ENCODE peak calls at places on chromosomes 1 and 21, in six cellular contexts. D, J, M, B, G and H are unnamed samples.
A peak's percentile ranks its signal among the peaks of the same experiment; 100 is the strongest.

GRCh38 chr1:112457241-112457640 is 51.5 kb upstream of the WNT2B start:
- DNase-seq in D (no peak), J (no peak), M (no peak), B (no peak), G (no peak), H (peak; percentile 82)

GRCh38 chr1:27862671-27863551 is 9.4 kb upstream of the THEMIS2 start:
- DNase-seq in D (peak; percentile 97), J (peak; percentile 41), M (peak; percentile 99), B (peak; percentile 52), G (peak; percentile 45), H (peak; percentile 100)

GRCh38 chr1:106456832-106457231 is 599.6 kb upstream of the PRMT6 start:
- DNase-seq in D (no peak), J (no peak), M (no peak), B (no peak), G (no peak), H (no peak)

GRCh38 chr1:226945106-226945857 is 5.2 kb downstream of the COQ8A start:
- DNase-seq in D (no peak), J (no peak), M (no peak), B (peak; percentile 96), G (peak; percentile 84), H (no peak)

GRCh38 chr1:205444931-205445652 is 10.8 kb downstream of the BLACAT1 start:
- DNase-seq in D (no peak), J (peak; percentile 71), M (peak; percentile 9), B (peak; percentile 43), G (peak; percentile 35), H (no peak)

GRCh38 chr1:70353641-70354331 is 736 bp downstream of the ANKRD13C start:
- DNase-seq in D (no peak), J (no peak), M (peak; percentile 78), B (no peak), G (no peak), H (peak; percentile 66)

GRCh38 chr1:102879439-102879993 is 228.8 kb downstream of the COL11A1 start:
- DNase-seq in D (no peak), J (no peak), M (peak; percentile 83), B (no peak), G (no peak), H (peak; percentile 80)

GRCh38 chr1:42333662-42334239 is 1.3 kb downstream of the FOXJ3 start:
- DNase-seq in D (no peak), J (no peak), M (peak; percentile 4), B (no peak), G (no peak), H (peak; percentile 30)

GRCh38 chr1:213492161-213493041 is 441.4 kb downstream of the RPS6KC1 start:
- DNase-seq in D (no peak), J (no peak), M (no peak), B (no peak), G (no peak), H (no peak)

GRCh38 chr1:193957556-193958095 is 771.2 kb upstream of the B3GALT2 start:
- DNase-seq in D (no peak), J (no peak), M (no peak), B (no peak), G (no peak), H (no peak)

GRCh38 chr1:230976825-230977747 is 1.6 kb downstream of the TTC13 start:
- DNase-seq in D (no peak), J (no peak), M (no peak), B (no peak), G (no peak), H (no peak)

DNA sequence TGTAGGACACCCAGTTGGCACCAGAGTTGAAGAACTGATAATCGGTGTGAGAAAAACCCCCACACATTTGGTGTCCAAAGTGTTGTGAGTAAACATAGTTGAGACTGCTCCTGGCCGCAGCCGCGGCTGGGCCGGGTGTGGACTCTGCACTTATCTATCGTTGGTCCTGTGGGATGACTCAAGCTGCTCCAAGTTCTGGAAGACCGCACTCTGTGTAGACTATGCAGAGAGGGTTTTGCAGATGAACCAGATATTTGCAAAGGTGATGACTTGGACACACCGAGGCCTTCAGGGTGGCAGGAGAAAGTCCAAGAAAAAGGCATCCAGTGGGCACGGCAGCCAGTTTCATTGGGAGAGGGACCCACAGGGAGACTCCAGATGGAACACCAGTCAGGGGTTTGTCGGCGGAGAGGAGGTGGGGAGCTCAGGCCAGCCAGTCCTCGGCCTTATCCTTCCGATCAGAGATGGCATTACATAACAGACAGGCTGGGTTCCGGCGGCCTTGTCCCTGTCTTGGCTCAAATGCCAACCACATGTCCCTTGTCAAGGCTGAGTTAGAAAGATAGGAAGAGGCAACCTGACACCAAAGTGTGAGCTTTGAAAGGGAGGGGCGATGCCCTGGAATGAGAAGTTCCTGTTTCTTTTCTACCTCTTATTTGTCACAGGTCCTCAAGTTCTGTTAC is 21.1 kb downstream of the C2CD2 start:
- DNase-seq in D (no peak), J (no peak), M (peak; percentile 54), B (no peak), G (no peak), H (peak; percentile 88)
- H3K4me3 ChIP-seq in D (no peak overlapping the region), J (peak overlapping the region; percentile 60), M (no peak overlapping the region), B (no peak overlapping the region), G (no peak overlapping the region), H (no peak overlapping the region)

GRCh38 chr1:36134805-36135339 is 9.8 kb upstream of the COL8A2 start:
- DNase-seq in D (no peak), J (peak; percentile 45), M (peak; percentile 67), B (peak; percentile 48), G (peak; percentile 45), H (peak; percentile 58)
- TF ChIP-seq CTCF in D (peak; percentile 79), J (peak; percentile 42), M (peak; percentile 79), B (peak; percentile 45), G (peak; percentile 61), H (peak; percentile 71)

GRCh38 chr1:9826087-9826486 is 2.3 kb upstream of the CLSTN1 start:
- DNase-seq in D (no peak), J (no peak), M (no peak), B (no peak), G (no peak), H (no peak)
- H3K4me3 ChIP-seq in D (no peak overlapping the region), J (no peak overlapping the region), M (no peak overlapping the region), B (no peak overlapping the region), G (no peak overlapping the region), H (no peak overlapping the region)

GRCh38 chr1:114764689-114765088 is 6.9 kb upstream of the CSDE1 start:
- DNase-seq in D (no peak), J (no peak), M (no peak), B (no peak), G (no peak), H (no peak)
- TF ChIP-seq CTCF in D (no peak), J (no peak), M (peak; percentile 6), B (no peak), G (no peak), H (peak; percentile 14)

GRCh38 chr1:211515090-211516023 is 23.4 kb upstream of the RD3 start:
- DNase-seq in D (peak; percentile 4), J (peak; percentile 45), M (peak; percentile 68), B (peak; percentile 96), G (peak; percentile 94), H (peak; percentile 53)

GRCh38 chr1:211517006-211517405 is 25.0 kb upstream of the RD3 start:
- DNase-seq in D (no peak), J (no peak), M (no peak), B (no peak), G (peak; percentile 77), H (no peak)

GRCh38 chr1:211511030-211511429 is 19.1 kb upstream of the RD3 start:
- DNase-seq in D (no peak), J (no peak), M (no peak), B (no peak), G (no peak), H (no peak)

GRCh38 chr1:211511947-211512346 is 20.0 kb upstream of the RD3 start:
- DNase-seq in D (no peak), J (no peak), M (no peak), B (no peak), G (no peak), H (peak; percentile 66)

GRCh38 chr1:211514030-211514754 is 22.2 kb upstream of the RD3 start:
- DNase-seq in D (peak; percentile 25), J (peak; percentile 60), M (peak; percentile 83), B (peak; percentile 86), G (peak; percentile 89), H (peak; percentile 87)
- H3K4me3 ChIP-seq in D (no peak overlapping the region), J (peak overlapping the region; percentile 41), M (no peak overlapping the region), B (no peak overlapping the region), G (no peak overlapping the region), H (no peak overlapping the region)

DNA sequence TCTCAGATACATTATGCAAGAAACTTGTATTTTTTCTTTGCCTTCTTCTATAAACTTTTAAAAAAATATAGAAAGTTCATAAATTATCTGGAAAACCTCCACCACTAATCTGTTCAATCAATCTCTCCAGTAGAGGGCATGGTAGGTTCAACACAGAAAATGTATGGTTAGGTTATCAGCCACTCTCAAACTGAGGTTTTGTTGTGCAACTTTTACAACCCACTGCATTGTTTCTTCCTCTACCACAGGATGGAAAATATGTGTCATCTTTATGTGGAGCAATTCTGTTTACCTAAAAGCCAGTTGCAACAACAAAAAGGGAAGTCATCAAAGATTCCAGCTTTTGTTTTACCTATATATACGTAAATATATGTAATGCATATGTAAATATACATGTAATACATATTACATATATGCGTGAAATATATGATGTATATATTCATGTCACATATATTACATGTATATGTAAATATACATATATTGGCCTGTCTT is 3.0 kb upstream of the RGS2 start:
- DNase-seq in D (peak; percentile 69), J (no peak), M (peak; percentile 94), B (no peak), G (no peak), H (peak; percentile 96)
- TF ChIP-seq CTCF in D (peak; percentile 62), J (no peak), M (peak; percentile 75), B (peak; percentile 50), G (peak; percentile 84), H (peak; percentile 78)

DNA sequence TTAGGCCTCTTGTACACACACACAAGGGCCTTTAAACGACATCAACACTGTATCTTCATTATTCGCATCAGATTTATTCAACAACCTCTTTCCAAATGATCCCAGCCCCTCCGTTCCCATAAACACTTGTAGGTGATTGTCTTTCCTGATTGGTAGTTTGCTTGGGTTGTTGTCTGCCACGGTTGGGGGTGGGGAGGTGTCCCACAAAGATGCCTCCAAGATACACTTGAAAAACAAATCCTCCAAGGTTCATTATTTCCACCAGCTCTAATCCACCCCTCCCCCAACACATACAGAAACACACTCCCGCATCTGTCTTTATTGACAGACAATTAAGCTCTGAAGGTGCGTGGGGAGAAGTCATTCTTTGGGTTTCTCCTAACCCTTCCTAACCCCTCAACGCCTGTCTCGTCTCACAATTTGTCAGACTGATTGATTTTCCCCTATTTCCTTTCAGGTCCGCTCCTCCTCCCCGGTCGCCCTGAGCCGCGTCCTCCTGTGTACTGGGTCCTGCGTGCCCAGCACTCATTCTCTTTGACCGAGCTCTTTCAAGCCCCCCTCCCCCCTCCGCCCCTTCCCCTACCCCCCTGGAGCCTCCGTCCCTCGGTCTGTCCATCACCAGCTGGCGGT is 1.4 kb downstream of the WDR26 start:
- DNase-seq in D (no peak), J (no peak), M (peak; percentile 4), B (no peak), G (peak; percentile 20), H (peak; percentile 26)
- H3K4me3 ChIP-seq in D (peak overlapping the region; percentile 95), J (peak overlapping the region; percentile 83), M (peak overlapping the region; percentile 95), B (peak overlapping the region; percentile 89), G (peak overlapping the region; percentile 84), H (peak overlapping the region; percentile 70)